ENCODE peak calls at places on chromosomes 16 and 17, in seven cellular contexts. Y is RCC 7860; V is cardiac muscle cell; E is left colon; U is CD4-positive, CD25-positive, alpha-beta regulatory T cell; C is naive thymus-derived CD8-positive, alpha-beta T cell; A is T-helper 17 cell. W is an unnamed sample.

GRCh38 chr17:28999216-28999615 is 6.6 kb downstream of the SEZ6 start:
- DNase-seq in A (no peak), E (no peak), Y (no peak), V (no peak), C (no peak), U (no peak), W (no peak)

GRCh38 chr17:78131172-78132085 is 858 bp downstream of the TMC8 start:
- DNase-seq in A (no peak), C (peak), E (no peak), Y (no peak), U (peak), V (no peak), W (peak)

GRCh38 chr17:50267074-50267841 is 7.0 kb upstream of the TMEM92 start:
- DNase-seq in Y (no peak), A (no peak), E (no peak), V (peak), C (no peak), U (no peak), W (no peak)

GRCh38 chr17:83079340-83079747 is at the start of gene METRNL:
- DNase-seq in Y (peak), U (peak), V (peak), E (no peak), A (peak), C (no peak), W (peak)

GRCh38 chr17:75590849-75591721 is 3.5 kb downstream of the MYO15B start:
- DNase-seq in Y (no peak), A (no peak), E (no peak), C (no peak), V (no peak), U (no peak), W (no peak)

GRCh38 chr17:76138234-76138895 is 2.7 kb downstream of the FOXJ1 start:
- DNase-seq in E (no peak), Y (peak), C (no peak), A (no peak), U (no peak), V (no peak), W (no peak)

GRCh38 chr17:49901460-49902331 is 53.8 kb upstream of the TAC4 start:
- DNase-seq in C (no peak), V (no peak), A (no peak), E (no peak), Y (peak), U (no peak), W (no peak)

GRCh38 chr16:10868562-10869469 is 8.2 kb upstream of the CIITA start:
- DNase-seq in V (no peak), U (no peak), Y (no peak), C (no peak), E (peak), A (no peak), W (no peak)

GRCh38 chr17:73591278-73592078 is 52.8 kb downstream of the SDK2 start:
- DNase-seq in Y (no peak), E (no peak), A (no peak), U (peak), C (peak), V (no peak), W (peak)

GRCh38 chr17:7259555-7259889 is 2.8 kb downstream of the CLDN7 start:
- DNase-seq in Y (no peak), A (no peak), V (no peak), C (no peak), E (no peak), U (no peak), W (no peak)

GRCh38 chr17:61463068-61463980 is 11.1 kb downstream of the TBX4 start:
- DNase-seq in V (no peak), C (no peak), E (no peak), Y (no peak), A (no peak), U (no peak), W (no peak)

GRCh38 chr16:3490911-3491629 is 4.2 kb downstream of the C16orf90 start:
- DNase-seq in U (no peak), E (no peak), A (no peak), V (no peak), C (no peak), Y (no peak), W (no peak)

GRCh38 chr16:55035037-55035436 is 104.4 kb downstream of the IRX5 start:
- DNase-seq in Y (peak), A (no peak), V (peak), E (no peak), C (no peak), U (no peak), W (no peak)

GRCh38 chr17:17098426-17099035 is 56.3 kb downstream of the MPRIP start:
- DNase-seq in C (no peak), U (no peak), V (peak), E (no peak), Y (no peak), A (no peak), W (no peak)

GRCh38 chr17:76523084-76524037 is 14.1 kb downstream of the CYGB start:
- DNase-seq in A (peak), C (peak), U (peak), V (peak), E (no peak), Y (peak), W (peak)

GRCh38 chr17:333626-334396 is 18.8 kb downstream of the RPH3AL start:
- DNase-seq in V (peak), C (peak), U (no peak), Y (no peak), A (no peak), E (peak), W (no peak)

GRCh38 chr17:82844796-82845162 is 5.0 kb upstream of the ZNF750 start:
- DNase-seq in E (no peak), A (no peak), U (no peak), C (no peak), Y (no peak), V (no peak), W (no peak)

GRCh38 chr16:21568502-21569189 is 30.7 kb upstream of the METTL9 start:
- DNase-seq in A (no peak), C (no peak), E (no peak), V (no peak), U (no peak), Y (no peak), W (no peak)

GRCh38 chr16:680967-681745 is 946 bp downstream of the STUB1 start:
- DNase-seq in C (no peak), A (no peak), V (peak), U (no peak), E (no peak), Y (peak), W (no peak)

GRCh38 chr16:10566613-10567012 is 13.8 kb downstream of the EMP2 start:
- DNase-seq in U (no peak), C (no peak), V (no peak), Y (no peak), A (no peak), E (no peak), W (no peak)

GRCh38 chr16:50102046-50102756 is 36.4 kb downstream of the HEATR3 start:
- DNase-seq in C (no peak), E (no peak), U (no peak), A (no peak), Y (peak), V (peak), W (no peak)

GRCh38 chr17:31674305-31674704 is 184.7 kb downstream of the COPRS start:
- DNase-seq in Y (peak), E (no peak), U (no peak), V (peak), A (no peak), C (no peak), W (no peak)

GRCh38 chr17:9183297-9183696 is 162.0 kb downstream of the NTN1 start:
- DNase-seq in V (no peak), U (no peak), E (no peak), C (peak), Y (no peak), A (no peak), W (no peak)

GRCh38 chr16:1057252-1057932 is 15.2 kb upstream of the SSTR5 start:
- DNase-seq in E (no peak), U (peak), A (peak), Y (no peak), V (peak), C (peak), W (peak)

GRCh38 chr16:68490829-68491575 is 42.7 kb upstream of the SMPD3 start:
- DNase-seq in E (peak), A (no peak), U (no peak), Y (peak), V (peak), C (no peak), W (no peak)

GRCh38 chr16:67734731-67735201 is 15.7 kb upstream of the GFOD2 start:
- DNase-seq in A (no peak), C (no peak), V (no peak), Y (no peak), U (no peak), E (no peak), W (no peak)

GRCh38 chr16:81473969-81474959 is 29.7 kb downstream of the CMIP start:
- DNase-seq in U (no peak), E (no peak), V (no peak), Y (no peak), C (no peak), A (no peak), W (no peak)

W was measured in natural killer cell.